ENCODE peak calls at places on chromosomes 16 and 17, in eight cellular contexts. C, G, V, X, P, K, M and J are unnamed samples.
A peak's percentile ranks its signal among the peaks of the same experiment; 100 is the strongest.

GRCh38 chr17:63696381-63696961 is 3.5 kb downstream of the LIMD2 start:
- DNase-seq in C (no peak), G (peak; percentile 47), V (no peak), X (peak; percentile 47), P (no peak), K (peak; percentile 75), M (no peak), J (peak; percentile 35)

GRCh38 chr17:13393841-13394710 is 207.7 kb downstream of the HS3ST3A1 start:
- DNase-seq in C (no peak), G (peak; percentile 88), V (peak; percentile 94), X (peak; percentile 13), P (peak; percentile 94), K (no peak), M (peak; percentile 61), J (no peak)

GRCh38 chr16:15689290-15689689 is 39.2 kb downstream of the NDE1 start:
- DNase-seq in C (no peak), G (no peak), V (peak; percentile 29), X (no peak), P (peak; percentile 49), K (no peak), M (no peak), J (no peak)

GRCh38 chr17:1398900-1399299 is 1.1 kb downstream of the YWHAE start:
- DNase-seq in C (no peak), G (peak; percentile 40), V (no peak), X (peak; percentile 65), P (peak; percentile 40), K (peak; percentile 23), M (no peak), J (peak; percentile 46)

GRCh38 chr16:53773881-53774280 is 69.9 kb downstream of the FTO start:
- DNase-seq in C (no peak), G (no peak), V (no peak), X (no peak), P (no peak), K (no peak), M (no peak), J (no peak)

GRCh38 chr16:1160773-1161348 is 8.0 kb downstream of the CACNA1H start:
- DNase-seq in C (no peak), G (no peak), V (no peak), X (no peak), P (no peak), K (no peak), M (no peak), J (no peak)

GRCh38 chr17:50534222-50534978 is 1.9 kb downstream of the EPN3 start:
- DNase-seq in C (no peak), G (no peak), V (peak; percentile 29), X (peak; percentile 34), P (no peak), K (peak; percentile 55), M (peak; percentile 77), J (no peak)

GRCh38 chr16:80511824-80512223 is 29.0 kb upstream of the DYNLRB2 start:
- DNase-seq in C (no peak), G (no peak), V (no peak), X (no peak), P (no peak), K (no peak), M (no peak), J (no peak)

GRCh38 chr16:87757841-87758426 is 7.9 kb downstream of the KLHDC4 start:
- DNase-seq in C (no peak), G (no peak), V (peak; percentile 32), X (peak; percentile 16), P (peak; percentile 89), K (no peak), M (no peak), J (no peak)

GRCh38 chr17:57870283-57870635 is 20.4 kb upstream of the MRPS23 start:
- DNase-seq in C (no peak), G (no peak), V (no peak), X (no peak), P (peak; percentile 61), K (no peak), M (peak; percentile 69), J (no peak)

GRCh38 chr17:61831099-61831498 is 32.2 kb downstream of the BRIP1 start:
- DNase-seq in C (no peak), G (no peak), V (no peak), X (no peak), P (no peak), K (no peak), M (no peak), J (no peak)

GRCh38 chr17:45579529-45580495 is 89.3 kb upstream of the PLEKHM1 start:
- DNase-seq in C (no peak), G (no peak), V (no peak), X (peak; percentile 7), P (no peak), K (peak; percentile 13), M (no peak), J (no peak)

GRCh38 chr17:42118545-42118944 is 2.6 kb downstream of the KAT2A start:
- DNase-seq in C (no peak), G (peak; percentile 32), V (no peak), X (peak; percentile 37), P (peak; percentile 25), K (peak; percentile 44), M (no peak), J (no peak)

GRCh38 chr17:17494499-17495447 is 1.4 kb downstream of the RASD1 start:
- DNase-seq in C (peak; percentile 64), G (peak; percentile 52), V (peak; percentile 10), X (peak; percentile 60), P (peak; percentile 37), K (peak; percentile 77), M (no peak), J (peak; percentile 62)

GRCh38 chr17:20896153-20896649 is 146.6 kb downstream of the USP22 start:
- DNase-seq in C (peak; percentile 49), G (peak; percentile 40), V (no peak), X (no peak), P (peak; percentile 1), K (no peak), M (peak; percentile 7), J (peak; percentile 77)

GRCh38 chr17:57484081-57484666 is 227.9 kb downstream of the MSI2 start:
- DNase-seq in C (no peak), G (no peak), V (peak; percentile 68), X (no peak), P (peak; percentile 43), K (no peak), M (no peak), J (no peak)

GRCh38 chr16:642189-643049 is 791 bp downstream of the MCRIP2 start:
- DNase-seq in C (peak; percentile 69), G (peak; percentile 36), V (no peak), X (peak; percentile 49), P (no peak), K (peak; percentile 54), M (no peak), J (peak; percentile 85)

GRCh38 chr16:15521758-15522509 is 87.5 kb downstream of the BMERB1 start:
- DNase-seq in C (no peak), G (peak; percentile 86), V (no peak), X (peak; percentile 43), P (no peak), K (no peak), M (no peak), J (peak; percentile 19)

GRCh38 chr17:70011750-70012149 is 63.3 kb upstream of the KCNJ16 start:
- DNase-seq in C (no peak), G (no peak), V (no peak), X (no peak), P (no peak), K (no peak), M (no peak), J (no peak)

GRCh38 chr17:57578608-57578990 is 166.5 kb downstream of the CCDC182 start:
- DNase-seq in C (no peak), G (peak; percentile 70), V (peak; percentile 51), X (no peak), P (peak; percentile 51), K (no peak), M (no peak), J (no peak)

GRCh38 chr16:75099738-75100615 is 16.6 kb downstream of the LDHD start:
- DNase-seq in C (peak; percentile 55), G (no peak), V (no peak), X (no peak), P (no peak), K (no peak), M (no peak), J (no peak)

DNA sequence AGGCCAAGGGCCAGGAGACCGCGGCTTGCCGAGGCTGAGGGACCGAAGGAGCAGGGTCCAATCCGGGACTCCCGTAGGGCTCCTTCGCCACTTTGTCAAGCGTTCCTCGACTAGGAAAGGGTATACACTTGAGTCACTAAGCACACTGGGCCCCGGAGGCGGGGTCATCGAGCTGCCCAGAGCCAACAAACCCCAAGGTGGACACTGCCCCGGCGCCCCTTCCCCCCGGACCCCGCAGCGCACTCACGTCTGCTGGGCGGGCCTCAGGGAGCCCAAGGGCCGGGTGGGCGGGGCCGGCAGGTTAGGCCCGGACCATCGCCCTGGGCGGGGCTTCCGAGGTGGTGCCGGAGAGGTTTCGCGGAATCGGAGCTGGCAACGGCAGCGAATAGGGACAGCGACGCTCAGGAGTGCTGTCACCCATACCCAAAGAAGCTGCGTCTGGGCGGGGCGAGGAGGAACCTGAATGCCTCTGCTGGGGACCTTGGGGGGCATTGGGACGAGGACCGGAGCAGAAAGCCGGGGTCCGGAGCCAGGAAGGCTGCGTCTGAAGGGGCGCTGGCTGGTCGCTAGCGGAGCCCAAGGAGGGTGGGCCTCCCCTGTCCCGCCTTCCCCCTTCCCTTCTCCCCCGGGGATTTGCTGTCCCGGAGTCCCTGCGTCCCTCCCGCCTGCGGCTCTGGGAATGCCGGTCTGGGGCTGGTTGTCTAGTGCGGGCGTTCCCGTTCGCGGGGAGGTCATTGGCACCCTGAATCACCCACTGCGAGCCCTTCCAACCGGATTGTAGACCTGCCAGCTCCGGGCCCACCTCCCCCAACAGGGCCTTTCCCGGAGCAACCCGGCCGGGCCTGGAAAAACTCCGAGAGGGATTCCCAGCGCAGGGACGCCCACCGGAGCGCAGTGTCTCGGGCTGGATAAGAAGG is 118.2 kb upstream of the SMURF2 start:
- DNase-seq in C (peak; percentile 57), G (no peak), V (peak; percentile 10), X (peak; percentile 62), P (no peak), K (peak; percentile 89), M (peak; percentile 51), J (peak; percentile 29)
- H3K27ac ChIP-seq in C (peak overlapping the region; percentile 83), G (no peak overlapping the region), V (no peak overlapping the region), X (no peak overlapping the region), P (no peak overlapping the region), K (no peak overlapping the region), M (no peak overlapping the region), J (no peak overlapping the region)

DNA sequence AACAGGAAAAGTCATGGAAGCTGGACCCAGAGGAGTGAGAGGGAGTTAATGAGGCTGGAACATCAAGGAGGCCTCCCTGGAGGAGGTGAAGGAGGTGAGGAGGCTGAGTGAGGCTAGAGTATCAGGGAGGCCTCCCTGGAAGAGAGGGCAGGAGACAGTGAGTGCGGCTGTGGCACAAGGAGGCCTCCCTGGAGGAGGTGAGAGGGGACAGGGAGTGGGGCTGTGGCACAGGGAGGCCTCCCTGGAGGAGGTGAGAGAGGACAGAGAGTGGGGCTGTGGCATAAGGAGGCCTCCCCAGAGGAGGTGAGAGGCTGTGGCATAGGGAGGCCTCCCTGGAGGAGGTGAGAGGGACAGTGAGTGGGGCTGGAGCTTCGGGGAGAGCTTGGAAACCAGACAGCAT is 5.5 kb downstream of the CAMKK1 start:
- DNase-seq in C (no peak), G (no peak), V (no peak), X (no peak), P (no peak), K (no peak), M (no peak), J (no peak)
- H3K27ac ChIP-seq in C (peak overlapping the region; percentile 93), G (no peak overlapping the region), V (no peak overlapping the region), X (no peak overlapping the region), P (no peak overlapping the region), K (no peak overlapping the region), M (no peak overlapping the region), J (no peak overlapping the region)

GRCh38 chr17:82837586-82838320 is 2.1 kb downstream of the ZNF750 start:
- DNase-seq in C (no peak), G (no peak), V (no peak), X (no peak), P (no peak), K (no peak), M (no peak), J (no peak)
- H3K27ac ChIP-seq in C (peak overlapping the region; percentile 41), G (no peak overlapping the region), V (no peak overlapping the region), X (no peak overlapping the region), P (no peak overlapping the region), K (no peak overlapping the region), M (peak overlapping the region; percentile 99), J (no peak overlapping the region)

GRCh38 chr16:7257026-7257425 is 75.6 kb upstream of the RBFOX1 start:
- DNase-seq in C (no peak), G (no peak), V (no peak), X (no peak), P (no peak), K (no peak), M (no peak), J (no peak)
- H3K27ac ChIP-seq in C (no peak overlapping the region), G (no peak overlapping the region), V (no peak overlapping the region), X (no peak overlapping the region), P (no peak overlapping the region), K (no peak overlapping the region), M (no peak overlapping the region), J (no peak overlapping the region)